ENCODE peak calls at places on chromosomes 4 and X, in four cellular contexts. I is SW480, N is RPMI8226, X is WERI-Rb-1. C is an unnamed sample.

GRCh38 chr4:177473991-177474390 is 31.8 kb upstream of the AGA start:
- DNase-seq in X (no peak), I (no peak), N (no peak), C (no peak)

GRCh38 chrX:66054978-66055377 is 15.1 kb upstream of the VSIG4 start:
- DNase-seq in I (no peak), X (no peak), N (no peak), C (no peak)

GRCh38 chrX:134240209-134240608 is 3.2 kb downstream of the CCDC160 start:
- DNase-seq in N (no peak), X (no peak), I (no peak), C (no peak)

GRCh38 chrX:143466130-143466529 is 51.1 kb downstream of the SPANXN3 start:
- DNase-seq in I (no peak), N (peak; percentile 46), X (no peak), C (no peak)

GRCh38 chrX:101658661-101659477 is 781 bp downstream of the ARMCX2 start:
- DNase-seq in N (no peak), X (peak; percentile 83), I (peak; percentile 42), C (peak; percentile 75)

GRCh38 chr4:52984469-52984868 is 122.4 kb downstream of the RASL11B start:
- DNase-seq in I (no peak), X (no peak), N (no peak), C (no peak)

GRCh38 chr4:149735796-149736195 is 79.8 kb downstream of the IQCM start:
- DNase-seq in I (no peak), X (no peak), N (no peak), C (no peak)

GRCh38 chrX:56232221-56233082 is at the start of gene KLF8:
- DNase-seq in N (peak; percentile 78), I (no peak), X (no peak), C (peak; percentile 2)

GRCh38 chr4:141463678-141464077 is 172.7 kb upstream of the IL15 start:
- DNase-seq in X (no peak), N (no peak), I (no peak), C (no peak)

GRCh38 chrX:38312436-38312835 is 14.9 kb downstream of the RPGR start:
- DNase-seq in I (no peak), N (no peak), X (no peak), C (peak; percentile 10)

GRCh38 chr4:139555705-139556070 is 331 bp downstream of the SETD7 start:
- DNase-seq in I (no peak), X (no peak), N (no peak), C (peak; percentile 65)

GRCh38 chrX:15436220-15436619 is 52.0 kb upstream of the VEGFD start:
- DNase-seq in I (no peak), X (no peak), N (no peak), C (no peak)

GRCh38 chr4:99285387-99285786 is 5.4 kb downstream of the ADH1A start:
- DNase-seq in X (no peak), I (no peak), N (no peak), C (no peak)

GRCh38 chr4:40848251-40848650 is 98.5 kb downstream of the NSUN7 start:
- DNase-seq in I (no peak), N (no peak), X (no peak), C (no peak)

GRCh38 chrX:154607370-154607769 is 11.7 kb downstream of the CTAG1B start:
- DNase-seq in X (no peak), N (no peak), I (no peak), C (no peak)

GRCh38 chr4:56739104-56739777 is 58.1 kb upstream of the HOPX start:
- DNase-seq in I (no peak), N (no peak), X (no peak), C (no peak)

GRCh38 chr4:82358773-82359324 is 14.9 kb downstream of the HNRNPD start:
- DNase-seq in I (no peak), X (no peak), N (no peak), C (no peak)

GRCh38 chrX:40834225-40834624 is 98.9 kb upstream of the MED14 start:
- DNase-seq in X (no peak), N (no peak), I (no peak), C (no peak)

GRCh38 chrX:68807818-68808217 is 21.0 kb upstream of the EFNB1 start:
- DNase-seq in I (peak; percentile 29), X (no peak), N (no peak), C (peak; percentile 14)

GRCh38 chr4:27278615-27279014 is 418.0 kb downstream of the STIM2 start:
- DNase-seq in X (no peak), N (peak; percentile 28), I (no peak), C (peak; percentile 74)

GRCh38 chrX:83501540-83501939 is 6.5 kb upstream of the POU3F4 start:
- DNase-seq in X (no peak), N (no peak), I (no peak), C (peak; percentile 44)

GRCh38 chr4:110287130-110287529 is 88.7 kb upstream of the ELOVL6 start:
- DNase-seq in X (no peak), I (peak; percentile 62), N (peak; percentile 4), C (peak; percentile 88)

GRCh38 chr4:17807446-17807845 is 3.1 kb downstream of the DCAF16 start:
- DNase-seq in X (no peak), I (no peak), N (no peak), C (peak; percentile 34)

GRCh38 chr4:12239897-12240636 is 811.4 kb upstream of the HS3ST1 start:
- DNase-seq in N (no peak), X (no peak), I (no peak), C (no peak)

GRCh38 chr4:109962401-109962800 is 49.7 kb downstream of the EGF start:
- DNase-seq in N (no peak), X (no peak), I (no peak), C (no peak)

GRCh38 chr4:104591505-104591904 is 96.8 kb upstream of the CXXC4 start:
- DNase-seq in N (no peak), I (no peak), X (peak; percentile 96), C (peak; percentile 3)

GRCh38 chrX:136525738-136526606 is 6.0 kb upstream of the VGLL1 start:
- DNase-seq in X (no peak), I (no peak), N (peak; percentile 68), C (peak; percentile 87)

GRCh38 chr4:72076562-72076961 is 44.8 kb downstream of the NPFFR2 start:
- DNase-seq in I (no peak), X (no peak), N (no peak), C (peak; percentile 86)

GRCh38 chrX:9746148-9746880 is 19.3 kb downstream of the GPR143 start:
- DNase-seq in N (no peak), X (no peak), I (no peak), C (peak; percentile 46)

GRCh38 chr4:17376205-17376604 is 135.7 kb downstream of the QDPR start:
- DNase-seq in I (no peak), X (no peak), N (no peak), C (peak; percentile 62)

C was measured in astrocyte of the hippocampus.